ENCODE peak calls at places on chromosomes 4 and X, in ten cellular contexts. C is RWPE1, I is IMR-90, J is HFF-Myc, E is mesothelial cell of epicardium, W is GM13977, F is ovary, T is sigmoid colon, Q is fibroblast of mammary gland, K is progenitor cell of endocrine pancreas. H is an unnamed sample.

GRCh38 chr4:168374772-168375523 is 56.4 kb upstream of the DDX60 start:
- DNase-seq in T (no peak), I (no peak), W (no peak), C (no peak), J (no peak), E (no peak), F (no peak), Q (no peak), K (no peak), H (no peak)

GRCh38 chr4:113878718-113879117 is 100.7 kb downstream of the ARSJ start:
- DNase-seq in C (no peak), Q (peak; percentile 25), W (no peak), E (no peak), F (no peak), I (peak; percentile 57), J (no peak), K (peak; percentile 17), T (no peak), H (no peak)

GRCh38 chr4:73883306-73883705 is 14.1 kb downstream of the CXCL1 start:
- DNase-seq in I (peak; percentile 79), E (no peak), C (no peak), J (no peak), Q (peak; percentile 91), K (no peak), F (no peak), W (no peak), T (no peak), H (no peak)

GRCh38 chrX:116170444-116170843 is at the start of gene AGTR2:
- DNase-seq in W (no peak), K (no peak), F (no peak), I (no peak), Q (no peak), T (no peak), J (no peak), C (no peak), E (no peak), H (no peak)

GRCh38 chr4:142719854-142720541 is 126.1 kb downstream of the INPP4B start:
- DNase-seq in T (no peak), W (peak; percentile 17), F (no peak), K (no peak), I (peak; percentile 21), C (peak; percentile 65), J (no peak), Q (peak; percentile 40), E (no peak), H (peak; percentile 16)

GRCh38 chr4:125368684-125369083 is 53.9 kb downstream of the FAT4 start:
- DNase-seq in W (no peak), I (peak; percentile 84), F (no peak), T (no peak), K (no peak), C (peak; percentile 3), E (no peak), J (peak; percentile 53), Q (peak; percentile 86), H (no peak)

GRCh38 chr4:131427000-131427399 is 1722.1 kb upstream of the PCDH10 start:
- DNase-seq in T (no peak), W (no peak), Q (no peak), F (no peak), C (no peak), K (no peak), I (no peak), E (no peak), J (no peak), H (no peak)

GRCh38 chr4:100168521-100168920 is 21.7 kb downstream of the DDIT4L start:
- DNase-seq in E (no peak), Q (peak; percentile 87), T (no peak), F (no peak), K (no peak), I (peak; percentile 63), W (no peak), J (no peak), C (no peak), H (no peak)

GRCh38 chr4:108115168-108115526 is 53.6 kb downstream of the LEF1 start:
- DNase-seq in C (no peak), I (no peak), E (no peak), J (no peak), T (no peak), W (no peak), F (no peak), Q (no peak), K (no peak), H (no peak)

GRCh38 chrX:68917799-68918198 is 89.0 kb downstream of the EFNB1 start:
- DNase-seq in Q (no peak), T (no peak), C (no peak), K (no peak), E (no peak), W (no peak), F (no peak), I (no peak), J (no peak), H (no peak)

GRCh38 chrX:112851806-112852205 is 11.2 kb upstream of the AMOT start:
- DNase-seq in K (no peak), Q (peak; percentile 58), W (peak; percentile 70), I (peak; percentile 73), T (no peak), C (no peak), J (no peak), F (peak; percentile 40), E (peak; percentile 51), H (peak; percentile 50)

GRCh38 chrX:46407036-46407752 is 138.0 kb downstream of the ZNF674 start:
- DNase-seq in I (no peak), W (no peak), Q (peak; percentile 7), E (no peak), C (no peak), T (no peak), K (no peak), J (no peak), F (no peak), H (no peak)

GRCh38 chrX:46404774-46405173 is 140.4 kb downstream of the ZNF674 start:
- DNase-seq in Q (no peak), E (no peak), I (no peak), C (no peak), T (no peak), F (no peak), J (no peak), W (no peak), K (no peak), H (no peak)

GRCh38 chrX:46407753-46408130 is 137.5 kb downstream of the ZNF674 start:
- DNase-seq in K (no peak), I (peak; percentile 31), J (no peak), W (no peak), T (no peak), F (peak; percentile 33), C (no peak), E (no peak), Q (peak; percentile 66), H (no peak)

DNA sequence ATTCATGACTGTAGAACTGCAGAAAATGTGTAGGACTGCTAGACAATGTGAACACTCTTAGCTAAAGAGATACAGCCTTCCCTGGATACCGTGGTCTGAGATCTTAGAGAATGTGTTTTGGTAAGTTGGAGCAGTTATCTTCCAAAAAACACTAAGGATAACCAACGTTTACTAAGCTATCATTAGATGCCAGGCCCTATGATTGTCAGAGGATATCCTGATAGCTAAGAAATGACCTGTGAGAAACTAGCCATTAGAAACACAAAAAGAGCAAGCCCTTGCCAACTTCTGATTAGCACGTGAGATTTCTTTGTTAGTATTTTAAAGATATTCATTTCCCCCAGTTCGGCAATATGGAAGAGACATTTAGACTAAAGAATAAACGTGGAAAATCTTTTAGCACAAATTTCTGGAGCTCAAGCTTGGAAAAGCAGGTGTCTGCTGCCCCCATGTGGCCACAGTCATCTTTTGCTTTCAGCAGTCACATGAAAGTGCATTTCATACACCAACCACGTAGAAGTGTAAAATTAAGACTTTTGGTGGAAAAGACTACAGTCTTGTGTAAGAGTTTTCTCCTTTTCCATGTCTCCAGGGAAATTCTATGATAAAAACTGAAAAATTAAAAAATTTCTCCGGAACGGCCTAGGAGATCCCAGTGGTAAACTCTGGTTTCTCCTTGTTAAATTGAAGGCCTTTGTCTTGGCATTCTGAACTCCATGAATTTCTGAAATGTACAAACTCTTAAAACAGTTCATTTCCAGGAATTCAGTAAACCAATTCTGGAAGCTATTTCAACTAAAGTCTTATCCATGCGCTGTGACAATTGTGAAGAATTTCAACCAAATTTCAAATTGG is 136.4 kb downstream of the ZNF674 start:
- DNase-seq in C (peak; percentile 48), W (peak; percentile 69), J (peak; percentile 29), I (peak; percentile 76), T (peak; percentile 80), K (peak; percentile 48), E (peak; percentile 73), F (peak; percentile 85), Q (peak; percentile 81), H (peak; percentile 51)
- TF ChIP-seq CTCF in C (peak; percentile 74), W (peak; percentile 90), J (peak; percentile 69), I (peak; percentile 94), T (peak; percentile 47), K (peak; percentile 84), E (peak; percentile 86), F (peak; percentile 40), Q (peak; percentile 89), H (peak; percentile 84)

DNA sequence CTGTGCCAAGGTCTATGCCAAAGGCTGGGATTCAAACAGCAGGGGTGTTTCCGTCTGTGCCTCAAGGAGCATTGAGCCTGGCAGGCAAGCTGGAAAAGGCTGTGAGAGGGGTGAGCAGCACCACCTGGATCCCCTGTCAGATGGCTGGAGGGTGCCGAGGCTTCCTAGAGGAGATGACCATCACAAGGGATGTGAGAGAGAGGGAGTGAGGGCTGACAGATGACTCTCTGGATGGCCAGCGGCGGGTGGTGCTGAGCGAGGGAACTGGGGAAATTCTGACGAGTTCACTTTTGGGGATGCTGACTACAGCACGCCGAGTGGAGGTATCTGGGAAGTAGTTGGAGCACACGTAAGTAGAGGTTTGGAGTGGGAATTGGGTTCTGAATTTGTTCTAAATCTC is 22.6 kb upstream of the CYP4V2 start:
- DNase-seq in Q (no peak), W (no peak), J (no peak), E (no peak), T (no peak), C (no peak), F (no peak), I (no peak), K (no peak), H (no peak)
- TF ChIP-seq CTCF in Q (no peak), W (no peak), J (no peak), E (no peak), T (no peak), C (no peak), F (no peak), I (no peak), K (no peak), H (no peak)

GRCh38 chrX:34338046-34338445 is 205.9 kb upstream of the FAM47A start:
- DNase-seq in K (no peak), E (no peak), J (no peak), Q (no peak), C (no peak), W (no peak), T (no peak), I (no peak), F (no peak), H (no peak)

DNA sequence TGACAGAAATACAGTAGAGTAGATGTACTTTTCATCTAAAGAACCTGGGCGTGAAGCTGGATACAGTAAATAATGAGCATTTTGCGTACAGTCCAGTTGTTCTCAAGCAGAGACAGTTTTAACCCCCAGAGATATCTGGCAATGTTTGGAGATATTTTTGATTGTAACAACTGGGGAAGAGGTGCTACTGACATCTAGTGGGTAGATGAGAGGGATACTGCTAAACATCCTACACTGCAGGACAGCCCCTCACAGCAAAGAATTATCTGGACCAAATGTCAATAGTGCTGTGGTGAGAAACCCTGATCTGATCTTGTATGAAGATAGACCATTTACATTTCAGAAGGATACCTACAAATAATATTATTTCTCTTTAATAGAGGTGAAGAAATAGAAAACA is 200.2 kb upstream of the FAM47A start:
- DNase-seq in T (no peak), J (no peak), K (no peak), F (no peak), C (no peak), Q (no peak), W (no peak), E (no peak), I (no peak), H (no peak)
- TF ChIP-seq CTCF in T (no peak), J (no peak), K (peak; percentile 53), F (no peak), C (no peak), Q (peak; percentile 18), W (peak; percentile 6), E (no peak), I (peak; percentile 4), H (no peak)

GRCh38 chr4:153947124-153947523 is 158.2 kb upstream of the SFRP2 start:
- DNase-seq in E (no peak), I (no peak), J (no peak), K (no peak), F (no peak), Q (no peak), C (no peak), T (no peak), W (no peak), H (no peak)
- TF ChIP-seq CTCF in E (no peak), I (no peak), J (no peak), K (no peak), F (no peak), Q (no peak), C (no peak), T (no peak), W (no peak), H (no peak)

H was measured in GM13976.